ENCODE peak calls at places on chromosomes 11 and 22, in five cellular contexts. G is IMR-90, U is H1, R is mesenchymal stem cell, D is neuronal stem cell. I is an unnamed sample.

GRCh38 chr11:57213282-57214086 is 23.6 kb downstream of the APLNR start:
- DNase-seq in G (peak), U (no peak), R (peak), D (peak), I (no peak)

GRCh38 chr11:72924568-72925190 is 110.5 kb downstream of the ATG16L2 start:
- DNase-seq in G (peak), U (no peak), R (peak), D (no peak), I (peak)

GRCh38 chr11:541433-541885 is 4.1 kb downstream of the LRRC56 start:
- DNase-seq in G (no peak), U (no peak), R (no peak), D (no peak), I (no peak)

GRCh38 chr22:20111045-20111688 is 4.7 kb upstream of the RANBP1 start:
- DNase-seq in G (peak), U (no peak), R (peak), D (no peak), I (peak)

GRCh38 chr11:105609341-105609781 is 512 bp upstream of the GRIA4 start:
- DNase-seq in G (peak), U (no peak), R (peak), D (no peak), I (peak)

GRCh38 chr11:76077575-76078150 is 128.6 kb downstream of the WNT11 start:
- DNase-seq in G (peak), U (no peak), R (peak), D (no peak), I (peak)

GRCh38 chr22:17774206-17774927 is at the start of gene BID:
- DNase-seq in G (peak), U (no peak), R (peak), D (no peak), I (no peak)

GRCh38 chr22:42236848-42237247 is 33.6 kb downstream of the TCF20 start:
- DNase-seq in G (no peak), U (no peak), R (no peak), D (no peak), I (no peak)

GRCh38 chr11:47641585-47642098 is 717 bp downstream of the MTCH2 start:
- DNase-seq in G (no peak), U (no peak), R (no peak), D (no peak), I (no peak)

GRCh38 chr22:37024339-37025157 is 5.0 kb downstream of the MPST start:
- DNase-seq in G (no peak), U (no peak), R (no peak), D (no peak), I (no peak)

GRCh38 chr11:28657378-28658030 is 549.3 kb downstream of the METTL15 start:
- DNase-seq in G (peak), U (no peak), R (peak), D (no peak), I (peak)

GRCh38 chr11:100681064-100681502 is 6.0 kb upstream of the ARHGAP42 start:
- DNase-seq in G (peak), U (no peak), R (peak), D (no peak), I (peak)

GRCh38 chr22:42300286-42301071 is 30.0 kb upstream of the TCF20 start:
- DNase-seq in G (no peak), U (no peak), R (no peak), D (no peak), I (no peak)

GRCh38 chr11:63553759-63554158 is 9.4 kb downstream of the PLAAT2 start:
- DNase-seq in G (no peak), U (no peak), R (no peak), D (no peak), I (no peak)

GRCh38 chr11:12765428-12765827 is 91.2 kb downstream of the TEAD1 start:
- DNase-seq in G (peak), U (no peak), R (peak), D (no peak), I (no peak)

GRCh38 chr11:120800206-120800605 is 223.7 kb upstream of the TBCEL start:
- DNase-seq in G (no peak), U (no peak), R (no peak), D (no peak), I (no peak)

GRCh38 chr11:567036-567628 is 6.4 kb downstream of the RASSF7 start:
- DNase-seq in G (no peak), U (no peak), R (no peak), D (no peak), I (no peak)

GRCh38 chr11:10543782-10544181 is 2.8 kb upstream of the RNF141 start:
- DNase-seq in G (no peak), U (no peak), R (no peak), D (no peak), I (no peak)

GRCh38 chr11:6124245-6124644 is 16.8 kb downstream of the OR56B4 start:
- DNase-seq in G (no peak), U (no peak), R (no peak), D (no peak), I (no peak)

GRCh38 chr11:126076641-126077040 is 14.0 kb upstream of the CDON start:
- DNase-seq in G (no peak), U (no peak), R (no peak), D (no peak), I (no peak)

DNA sequence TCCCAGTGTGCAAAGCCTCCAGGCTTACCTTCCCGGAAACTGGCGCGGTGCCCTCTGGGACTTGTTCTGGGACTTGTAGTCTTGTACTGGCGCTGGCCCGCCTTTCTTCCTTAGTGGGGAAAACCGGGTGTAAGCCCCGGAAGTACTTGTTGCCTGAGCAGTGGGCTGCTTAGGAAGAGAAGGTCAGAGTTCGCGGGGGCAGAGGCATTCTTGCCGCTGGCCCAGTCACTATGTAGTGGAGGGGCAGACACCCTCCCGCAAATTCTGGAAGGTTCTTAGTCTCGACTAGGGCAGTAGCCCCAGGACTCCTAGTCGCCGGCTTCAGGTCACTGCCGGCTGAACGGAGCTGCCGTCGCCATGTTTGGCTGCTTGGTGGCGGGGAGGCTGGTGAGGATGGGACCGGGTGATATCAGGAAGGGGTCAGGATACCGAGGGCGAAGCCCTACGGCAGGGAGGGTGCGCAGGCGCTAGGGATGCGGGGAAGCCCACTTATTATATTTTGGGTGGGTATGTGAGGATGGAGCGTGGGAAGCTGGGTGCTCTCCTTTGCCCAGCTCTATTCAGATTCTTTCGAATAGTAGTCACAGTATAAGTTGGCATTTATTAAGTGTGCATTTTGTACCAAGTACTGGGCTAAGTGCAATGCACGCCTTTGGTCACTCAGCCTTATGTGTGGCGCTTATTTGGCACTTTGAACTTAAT is at the start of gene HIKESHI:
- DNase-seq in G (peak), U (peak), R (peak), D (peak), I (peak)
- H3K4ac ChIP-seq in G (peak), U (peak), R (peak), D (no peak), I (peak)

DNA sequence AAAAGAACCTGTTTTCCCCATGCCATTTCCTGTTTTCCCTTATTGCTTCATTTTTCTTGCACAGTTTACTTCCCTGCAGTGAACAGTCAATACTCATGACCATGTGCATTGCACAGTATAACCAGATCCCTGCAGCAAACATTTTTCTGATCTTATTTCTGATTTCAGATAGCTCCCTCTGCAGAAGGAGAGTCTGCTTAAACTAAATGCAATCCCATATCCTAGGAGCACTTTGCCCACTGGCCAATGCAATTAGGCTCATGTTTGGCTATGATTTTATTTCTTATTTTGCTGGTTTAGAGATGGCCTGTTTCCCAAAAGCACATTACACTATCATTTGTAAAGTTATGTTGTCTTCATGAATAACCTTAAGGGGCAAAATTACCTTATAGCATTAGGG is 96.7 kb upstream of the CD44 start:
- DNase-seq in G (no peak), U (no peak), R (peak), D (no peak), I (no peak)
- H2AFZ ChIP-seq in G (no peak), U (no peak), R (no peak), D (no peak), I (no peak)

GRCh38 chr11:59223611-59224010 is 10.9 kb upstream of the MPEG1 start:
- DNase-seq in G (no peak), U (no peak), R (no peak), D (no peak), I (no peak)

GRCh38 chr11:59225017-59225416 is 12.3 kb upstream of the MPEG1 start:
- DNase-seq in G (no peak), U (no peak), R (no peak), D (no peak), I (no peak)

GRCh38 chr11:59222464-59223065 is 9.8 kb upstream of the MPEG1 start:
- DNase-seq in G (no peak), U (no peak), R (no peak), D (no peak), I (peak)

GRCh38 chr11:59223177-59223576 is 10.4 kb upstream of the MPEG1 start:
- DNase-seq in G (no peak), U (no peak), R (no peak), D (no peak), I (no peak)

GRCh38 chr11:59224419-59224928 is 11.7 kb upstream of the MPEG1 start:
- DNase-seq in G (no peak), U (no peak), R (peak), D (no peak), I (no peak)
- H3K4me3 ChIP-seq in G (no peak), U (no peak), R (peak), D (no peak), I (no peak)

GRCh38 chr11:64894070-64894811 is 15.8 kb upstream of the EHD1 start:
- DNase-seq in G (peak), U (peak), R (peak), D (no peak), I (peak)
- H3K4ac ChIP-seq in G (peak), U (no peak), R (peak), D (no peak), I (no peak)

GRCh38 chr11:102603091-102603490 is 22.0 kb downstream of the MMP20 start:
- DNase-seq in G (peak), U (no peak), R (peak), D (no peak), I (peak)

GRCh38 chr11:102604875-102605274 is 20.3 kb downstream of the MMP20 start:
- DNase-seq in G (no peak), U (peak), R (no peak), D (no peak), I (no peak)

GRCh38 chr11:102600666-102601065 is 24.5 kb downstream of the MMP20 start:
- DNase-seq in G (no peak), U (no peak), R (peak), D (no peak), I (no peak)

GRCh38 chr11:102603576-102603975 is 21.6 kb downstream of the MMP20 start:
- DNase-seq in G (peak), U (no peak), R (no peak), D (no peak), I (no peak)

GRCh38 chr11:102604011-102604410 is 21.1 kb downstream of the MMP20 start:
- DNase-seq in G (no peak), U (no peak), R (no peak), D (no peak), I (no peak)
- H2AFZ ChIP-seq in G (no peak), U (no peak), R (no peak), D (no peak), I (no peak)

GRCh38 chr22:49946612-49947295 is 13.8 kb upstream of the PIM3 start:
- DNase-seq in G (no peak), U (no peak), R (no peak), D (no peak), I (peak)
- H3K4me3 ChIP-seq in G (no peak), U (no peak), R (no peak), D (no peak), I (no peak)

GRCh38 chr22:29265306-29265705 is 2.5 kb downstream of the RHBDD3 start:
- DNase-seq in G (no peak), U (no peak), R (no peak), D (no peak), I (no peak)

GRCh38 chr22:29265929-29266328 is 1.9 kb downstream of the RHBDD3 start:
- DNase-seq in G (no peak), U (no peak), R (no peak), D (no peak), I (no peak)

GRCh38 chr22:29267462-29267857 is 321 bp downstream of the RHBDD3 start:
- DNase-seq in G (no peak), U (no peak), R (no peak), D (no peak), I (no peak)

GRCh38 chr22:29267858-29268510 is at the start of the genes EWSR1 and RHBDD3:
- DNase-seq in G (peak), U (peak), R (peak), D (peak), I (peak)

GRCh38 chr22:29266564-29267461 is 968 bp downstream of the RHBDD3 start:
- DNase-seq in G (peak), U (no peak), R (peak), D (no peak), I (no peak)
- H3K4ac ChIP-seq in G (peak), U (peak), R (peak), D (peak), I (peak)

GRCh38 chr11:109960831-109961230 is 132.4 kb upstream of the ZC3H12C start:
- DNase-seq in G (peak), U (no peak), R (peak), D (peak), I (peak)

GRCh38 chr11:109956124-109956793 is 136.9 kb upstream of the ZC3H12C start:
- DNase-seq in G (no peak), U (no peak), R (no peak), D (no peak), I (no peak)

GRCh38 chr11:109957601-109958000 is 135.6 kb upstream of the ZC3H12C start:
- DNase-seq in G (peak), U (no peak), R (no peak), D (no peak), I (no peak)

GRCh38 chr11:109954534-109954933 is 138.7 kb upstream of the ZC3H12C start:
- DNase-seq in G (no peak), U (no peak), R (no peak), D (no peak), I (no peak)

DNA sequence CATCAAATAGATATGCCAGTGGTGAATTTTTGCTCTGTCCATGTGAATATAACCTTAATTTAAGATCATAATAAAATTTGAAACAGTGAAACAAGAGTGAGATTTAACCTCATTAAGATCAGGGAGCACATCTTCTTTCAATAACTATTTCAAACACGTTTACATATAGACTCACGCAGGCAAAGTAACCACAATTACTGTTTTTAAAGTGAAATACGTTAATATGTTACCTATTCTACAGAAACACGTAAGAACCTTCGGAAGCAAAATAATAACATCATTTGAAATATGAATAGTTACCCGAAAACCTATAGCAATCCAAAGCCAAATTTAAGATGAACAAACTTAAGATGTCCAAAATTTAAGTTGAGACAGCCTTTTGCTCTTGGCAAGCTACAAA is 136.2 kb upstream of the ZC3H12C start:
- DNase-seq in G (no peak), U (no peak), R (no peak), D (no peak), I (no peak)
- H2AFZ ChIP-seq in G (no peak), U (no peak), R (no peak), D (no peak), I (no peak)